ENCODE peak calls at places on chromosome 20, in nine cellular contexts. G is activated naive CD4-positive, alpha-beta T cell treated with anti-CD3 and anti-CD28 coated beads, Interleukin-2, amount 50 U/mL, for 16 hours; S is activated CD4-positive, alpha-beta T cell treated with anti-CD3 and anti-CD28 coated beads for 1 hour; R is cardiac septum; H is GM20000; D is fibroblast of pulmonary artery; I is ovary; Q is PC-3; W is NCI-H2171 treated with DMSO at 0.1 percent for 48 hours. J is an unnamed sample.

GRCh38 chr20:42714298-42715141 is 475.2 kb downstream of the PTPRT start:
- DNase-seq in G (no peak), S (no peak), R (no peak), H (no peak), D (no peak), I (no peak), Q (no peak), W (no peak), J (no peak)

GRCh38 chr20:35511814-35512420 is 17.5 kb downstream of the C20orf173 start:
- DNase-seq in G (no peak), S (no peak), R (no peak), H (no peak), D (peak; percentile 66), I (no peak), Q (peak; percentile 68), W (peak; percentile 49), J (no peak)

GRCh38 chr20:51541189-51542032 is 1.1 kb downstream of the NFATC2 start:
- DNase-seq in G (peak; percentile 69), S (peak; percentile 68), R (peak; percentile 90), H (peak; percentile 72), D (peak; percentile 54), I (peak; percentile 70), Q (no peak), W (no peak), J (no peak)

GRCh38 chr20:41664584-41664983 is 46.4 kb upstream of the CHD6 start:
- DNase-seq in G (no peak), S (no peak), R (no peak), H (no peak), D (peak; percentile 19), I (no peak), Q (peak; percentile 11), W (peak; percentile 37), J (no peak)

GRCh38 chr20:53736757-53737403 is 143.2 kb upstream of the ZNF217 start:
- DNase-seq in G (no peak), S (no peak), R (no peak), H (no peak), D (peak; percentile 64), I (no peak), Q (peak; percentile 49), W (peak; percentile 100), J (no peak)

GRCh38 chr20:8913452-8913851 is 155.4 kb upstream of the PLCB4 start:
- DNase-seq in G (no peak), S (no peak), R (no peak), H (no peak), D (no peak), I (no peak), Q (no peak), W (peak; percentile 68), J (no peak)

GRCh38 chr20:43721429-43722152 is 5.2 kb downstream of the GTSF1L start:
- DNase-seq in G (no peak), S (no peak), R (no peak), H (no peak), D (no peak), I (no peak), Q (no peak), W (peak; percentile 92), J (no peak)

GRCh38 chr20:25000268-25000801 is 7.8 kb upstream of the APMAP start:
- DNase-seq in G (no peak), S (no peak), R (peak; percentile 73), H (no peak), D (peak; percentile 88), I (peak; percentile 71), Q (peak; percentile 98), W (no peak), J (peak; percentile 67)

GRCh38 chr20:15236812-15237211 is 899.4 kb upstream of the FLRT3 start:
- DNase-seq in G (no peak), S (no peak), R (no peak), H (peak; percentile 28), D (peak; percentile 74), I (no peak), Q (peak; percentile 87), W (peak; percentile 98), J (no peak)

GRCh38 chr20:4341804-4342560 is 326.6 kb upstream of the RNF24 start:
- DNase-seq in G (no peak), S (no peak), R (no peak), H (no peak), D (peak; percentile 3), I (no peak), Q (peak; percentile 75), W (no peak), J (peak; percentile 49)

GRCh38 chr20:57659789-57660509 is 39.7 kb upstream of the ZBP1 start:
- DNase-seq in G (no peak), S (peak; percentile 2), R (peak; percentile 72), H (no peak), D (no peak), I (peak; percentile 27), Q (no peak), W (no peak), J (no peak)

GRCh38 chr20:16485406-16485805 is 87.8 kb downstream of the KIF16B start:
- DNase-seq in G (no peak), S (no peak), R (no peak), H (no peak), D (no peak), I (no peak), Q (no peak), W (peak; percentile 92), J (no peak)

GRCh38 chr20:22833851-22834250 is 201.3 kb upstream of the SSTR4 start:
- DNase-seq in G (no peak), S (no peak), R (no peak), H (no peak), D (peak; percentile 27), I (no peak), Q (peak; percentile 60), W (no peak), J (no peak)

GRCh38 chr20:43055181-43055884 is 134.4 kb downstream of the PTPRT start:
- DNase-seq in G (no peak), S (no peak), R (no peak), H (no peak), D (no peak), I (no peak), Q (no peak), W (no peak), J (no peak)

GRCh38 chr20:34574861-34575260 is 16.3 kb downstream of the MAP1LC3A start:
- DNase-seq in G (no peak), S (no peak), R (no peak), H (no peak), D (no peak), I (peak; percentile 1), Q (no peak), W (no peak), J (no peak)

GRCh38 chr20:21512634-21513180 is 1.2 kb downstream of the NKX2-2 start:
- DNase-seq in G (no peak), S (no peak), R (no peak), H (peak; percentile 60), D (no peak), I (no peak), Q (no peak), W (no peak), J (no peak)

GRCh38 chr20:19047040-19047950 is 165.1 kb upstream of the SLC24A3 start:
- DNase-seq in G (no peak), S (no peak), R (no peak), H (no peak), D (no peak), I (peak; percentile 56), Q (peak; percentile 92), W (peak; percentile 54), J (no peak)

GRCh38 chr20:49482621-49483017 is at the start of gene KCNB1:
- DNase-seq in G (peak; percentile 46), S (peak; percentile 9), R (no peak), H (peak; percentile 77), D (peak; percentile 45), I (peak; percentile 93), Q (peak; percentile 52), W (no peak), J (peak; percentile 30)

GRCh38 chr20:44646023-44646640 is 5.4 kb downstream of the ADA start:
- DNase-seq in G (no peak), S (no peak), R (no peak), H (peak; percentile 40), D (peak; percentile 49), I (no peak), Q (no peak), W (peak; percentile 45), J (no peak)

GRCh38 chr20:46894579-46894958 is at the start of gene EYA2:
- DNase-seq in G (no peak), S (no peak), R (no peak), H (no peak), D (no peak), I (no peak), Q (no peak), W (peak; percentile 63), J (no peak)

GRCh38 chr20:25308083-25308491 is 60.2 kb downstream of the PYGB start:
- DNase-seq in G (no peak), S (no peak), R (no peak), H (no peak), D (no peak), I (peak; percentile 30), Q (no peak), W (no peak), J (no peak)

GRCh38 chr20:50017160-50017559 is 34.4 kb downstream of the SNAI1 start:
- DNase-seq in G (no peak), S (no peak), R (no peak), H (no peak), D (no peak), I (no peak), Q (no peak), W (no peak), J (no peak)

GRCh38 chr20:23449400-23449799 is 3.3 kb downstream of the CST11 start:
- DNase-seq in G (no peak), S (no peak), R (no peak), H (no peak), D (peak; percentile 28), I (no peak), Q (no peak), W (no peak), J (no peak)

GRCh38 chr20:23832775-23833508 is 6.4 kb upstream of the CST2 start:
- DNase-seq in G (no peak), S (no peak), R (no peak), H (no peak), D (no peak), I (no peak), Q (peak; percentile 17), W (no peak), J (no peak)

GRCh38 chr20:24870876-24871275 is 78.2 kb upstream of the CST7 start:
- DNase-seq in G (no peak), S (no peak), R (no peak), H (no peak), D (no peak), I (no peak), Q (no peak), W (no peak), J (no peak)

GRCh38 chr20:46625875-46626373 is 25.3 kb downstream of the SLC13A3 start:
- DNase-seq in G (no peak), S (no peak), R (no peak), H (no peak), D (no peak), I (no peak), Q (no peak), W (no peak), J (no peak)

GRCh38 chr20:21361266-21361665 is 36.1 kb downstream of the NKX2-4 start:
- DNase-seq in G (no peak), S (no peak), R (no peak), H (no peak), D (peak; percentile 70), I (no peak), Q (peak; percentile 8), W (no peak), J (no peak)

GRCh38 chr20:59783020-59784010 is 150.1 kb downstream of the SYCP2 start:
- DNase-seq in G (no peak), S (no peak), R (peak; percentile 72), H (peak; percentile 79), D (peak; percentile 35), I (peak; percentile 64), Q (peak; percentile 80), W (peak; percentile 58), J (no peak)

GRCh38 chr20:15930324-15931305 is 642.6 kb downstream of the KIF16B start:
- DNase-seq in G (no peak), S (no peak), R (no peak), H (no peak), D (peak; percentile 38), I (no peak), Q (peak; percentile 84), W (peak; percentile 83), J (no peak)

GRCh38 chr20:46992640-46993035 is 98.0 kb downstream of the EYA2 start:
- DNase-seq in G (no peak), S (no peak), R (no peak), H (no peak), D (no peak), I (no peak), Q (no peak), W (peak; percentile 85), J (no peak)

GRCh38 chr20:10985536-10985935 is 311.7 kb upstream of the JAG1 start:
- DNase-seq in G (no peak), S (no peak), R (no peak), H (no peak), D (peak; percentile 83), I (no peak), Q (peak; percentile 16), W (no peak), J (no peak)